ENCODE peak calls at places on chromosomes 3 and 15, in four cellular contexts. Y is mammary epithelial cell, A is upper lobe of right lung, R is osteocyte. S is an unnamed sample.

GRCh38 chr3:41690766-41691563 is 270.9 kb downstream of the ULK4 start:
- DNase-seq in R (no peak), Y (no peak), A (no peak), S (no peak)

GRCh38 chr15:70054884-70055387 is 42.8 kb downstream of the TLE3 start:
- DNase-seq in A (no peak), R (no peak), Y (no peak), S (peak; percentile 55)

GRCh38 chr3:160040181-160040580 is 51.5 kb downstream of the IL12A start:
- DNase-seq in A (no peak), Y (no peak), R (no peak), S (no peak)

GRCh38 chr3:160257606-160258005 is 32.4 kb downstream of the C3orf80 start:
- DNase-seq in Y (no peak), A (no peak), R (no peak), S (no peak)

GRCh38 chr15:81146454-81146853 is 12.4 kb downstream of the CFAP161 start:
- DNase-seq in A (no peak), R (no peak), Y (no peak), S (no peak)

GRCh38 chr3:143851331-143852017 is 3.2 kb upstream of the SLC9A9 start:
- DNase-seq in R (no peak), Y (peak; percentile 79), A (no peak), S (no peak)

GRCh38 chr3:101984356-101984755 is 135.0 kb downstream of the NFKBIZ start:
- DNase-seq in R (no peak), Y (no peak), A (no peak), S (no peak)

GRCh38 chr15:97525809-97526208 is 434.7 kb upstream of the ARRDC4 start:
- DNase-seq in A (no peak), Y (peak; percentile 2), R (no peak), S (no peak)

GRCh38 chr3:14913071-14913925 is 34.1 kb upstream of the NR2C2 start:
- DNase-seq in A (no peak), Y (no peak), R (no peak), S (no peak)

GRCh38 chr3:190862209-190863118 is at the start of gene GMNC:
- DNase-seq in R (peak; percentile 90), A (peak; percentile 91), Y (peak; percentile 71), S (peak; percentile 69)

GRCh38 chr3:85838921-85839320 is 880.1 kb downstream of the CADM2 start:
- DNase-seq in Y (no peak), R (no peak), A (no peak), S (no peak)

GRCh38 chr3:52041118-52041847 is 15.1 kb downstream of the DUSP7 start:
- DNase-seq in A (no peak), Y (no peak), R (no peak), S (no peak)

GRCh38 chr15:89461386-89461785 is 35.0 kb downstream of the RHCG start:
- DNase-seq in A (peak; percentile 42), R (no peak), Y (no peak), S (no peak)

GRCh38 chr15:46848704-46849103 is 868.6 kb upstream of the SEMA6D start:
- DNase-seq in A (no peak), Y (no peak), R (no peak), S (peak; percentile 76)

GRCh38 chr3:161266731-161267150 is 45.6 kb downstream of the NMD3 start:
- DNase-seq in A (no peak), R (no peak), Y (peak; percentile 77), S (no peak)

GRCh38 chr15:74040115-74040850 is 42.1 kb downstream of the GOLGA6A start:
- DNase-seq in A (no peak), Y (peak; percentile 48), R (peak; percentile 91), S (no peak)

GRCh38 chr3:23550402-23550801 is 255.4 kb upstream of the UBE2E1 start:
- DNase-seq in R (no peak), Y (no peak), A (no peak), S (no peak)

GRCh38 chr3:33877187-33877586 is 78.8 kb downstream of the PDCD6IP start:
- DNase-seq in A (no peak), R (no peak), Y (no peak), S (no peak)

GRCh38 chr15:81752974-81753373 is 292.8 kb downstream of the MEX3B start:
- DNase-seq in A (no peak), R (no peak), Y (no peak), S (no peak)

GRCh38 chr3:119955972-119956371 is 138.3 kb downstream of the GSK3B start:
- DNase-seq in Y (no peak), A (no peak), R (no peak), S (no peak)

GRCh38 chr3:107942244-107942643 is 148.6 kb downstream of the CD47 start:
- DNase-seq in A (no peak), Y (peak; percentile 79), R (no peak), S (no peak)

GRCh38 chr15:96344706-96345559 is 14.4 kb downstream of the NR2F2 start:
- DNase-seq in A (no peak), Y (no peak), R (peak; percentile 84), S (no peak)

GRCh38 chr3:193207874-193208273 is 33.1 kb upstream of the PLAAT1 start:
- DNase-seq in R (no peak), A (no peak), Y (no peak), S (no peak)

GRCh38 chr3:196890309-196890708 is 22.6 kb downstream of the SENP5 start:
- DNase-seq in Y (no peak), R (no peak), A (no peak), S (no peak)

GRCh38 chr15:66291816-66292215 is 1.6 kb upstream of the DIS3L start:
- DNase-seq in Y (peak; percentile 4), A (no peak), R (no peak), S (no peak)

GRCh38 chr3:36124118-36124796 is 256.0 kb upstream of the STAC start:
- DNase-seq in A (no peak), R (no peak), Y (peak; percentile 65), S (no peak)

S was measured in RWPE2.